ENCODE peak calls at places on chromosome 9, in four cellular contexts. R is fibroblast of lung, L is activated B cell treated with CpG ODN at 0.5 μM for 24 hours, Y is WTC11. F is an unnamed sample.

GRCh38 chr9:19229725-19230355 is 653 bp upstream of the DENND4C start:
- DNase-seq in R (no peak), L (peak; percentile 72), Y (peak; percentile 87), F (no peak)

GRCh38 chr9:125472926-125473701 is 211.5 kb downstream of the GAPVD1 start:
- DNase-seq in L (no peak), Y (peak; percentile 45), R (peak; percentile 97), F (peak; percentile 31)

GRCh38 chr9:78548666-78549065 is 251.7 kb downstream of the PSAT1 start:
- DNase-seq in L (no peak), R (no peak), Y (no peak), F (no peak)

GRCh38 chr9:68541568-68541967 is 885 bp upstream of the TMEM252 start:
- DNase-seq in R (no peak), L (no peak), Y (no peak), F (no peak)

GRCh38 chr9:73080110-73080683 is 71.5 kb upstream of the ANXA1 start:
- DNase-seq in Y (peak; percentile 27), L (no peak), R (no peak), F (no peak)

GRCh38 chr9:87651431-87651830 is 74.5 kb upstream of the CTSL start:
- DNase-seq in Y (no peak), R (no peak), L (no peak), F (no peak)

GRCh38 chr9:1536522-1537170 is 478.5 kb upstream of the SMARCA2 start:
- DNase-seq in L (no peak), Y (no peak), R (no peak), F (no peak)

GRCh38 chr9:80410106-80410505 is 838.3 kb downstream of the TLE4 start:
- DNase-seq in L (no peak), Y (peak; percentile 49), R (peak; percentile 38), F (peak; percentile 32)

GRCh38 chr9:15846611-15847010 is 293.8 kb downstream of the CCDC171 start:
- DNase-seq in L (no peak), R (no peak), Y (no peak), F (no peak)

GRCh38 chr9:107173422-107174180 is 109.5 kb upstream of the RAD23B start:
- DNase-seq in L (no peak), R (no peak), Y (no peak), F (no peak)

GRCh38 chr9:124769451-124770358 is 1.4 kb downstream of the NR6A1 start:
- DNase-seq in R (peak; percentile 39), Y (peak; percentile 52), L (peak; percentile 44), F (no peak)

GRCh38 chr9:34995288-34996060 is 5.9 kb downstream of the DNAJB5 start:
- DNase-seq in L (no peak), R (peak; percentile 35), Y (no peak), F (no peak)

GRCh38 chr9:4243877-4244812 is 55.7 kb downstream of the GLIS3 start:
- DNase-seq in R (no peak), L (no peak), Y (no peak), F (no peak)

GRCh38 chr9:70392850-70393249 is 21.6 kb downstream of the KLF9 start:
- DNase-seq in Y (no peak), L (no peak), R (peak; percentile 18), F (no peak)

GRCh38 chr9:37311938-37312730 is 110.4 kb upstream of the GRHPR start:
- DNase-seq in Y (no peak), R (peak; percentile 53), L (no peak), F (peak; percentile 55)

GRCh38 chr9:118896356-118897000 is 472.8 kb downstream of the BRINP1 start:
- DNase-seq in Y (no peak), R (no peak), L (no peak), F (no peak)

GRCh38 chr9:111622626-111623025 is 8.5 kb upstream of the DNAJC25 start:
- DNase-seq in L (no peak), Y (no peak), R (peak; percentile 93), F (no peak)

GRCh38 chr9:137618105-137619067 is at the start of gene EHMT1:
- DNase-seq in Y (peak; percentile 87), L (peak; percentile 98), R (peak; percentile 83), F (peak; percentile 52)

GRCh38 chr9:14538529-14538928 is 154.7 kb downstream of the ZDHHC21 start:
- DNase-seq in L (no peak), Y (no peak), R (no peak), F (no peak)

GRCh38 chr9:5355817-5356216 is 16.1 kb upstream of the RLN1 start:
- DNase-seq in L (no peak), Y (no peak), R (no peak), F (no peak)

GRCh38 chr9:129719135-129719534 is 33.7 kb downstream of the PTGES start:
- DNase-seq in R (no peak), L (no peak), Y (peak; percentile 83), F (no peak)

GRCh38 chr9:129718647-129719046 is 34.2 kb downstream of the PTGES start:
- DNase-seq in R (no peak), Y (no peak), L (no peak), F (no peak)

GRCh38 chr9:129720865-129721545 is 31.8 kb downstream of the PTGES start:
- DNase-seq in Y (no peak), R (no peak), L (no peak), F (no peak)

GRCh38 chr9:129717991-129718390 is 34.9 kb downstream of the PTGES start:
- DNase-seq in L (no peak), R (no peak), Y (no peak), F (no peak)

DNA sequence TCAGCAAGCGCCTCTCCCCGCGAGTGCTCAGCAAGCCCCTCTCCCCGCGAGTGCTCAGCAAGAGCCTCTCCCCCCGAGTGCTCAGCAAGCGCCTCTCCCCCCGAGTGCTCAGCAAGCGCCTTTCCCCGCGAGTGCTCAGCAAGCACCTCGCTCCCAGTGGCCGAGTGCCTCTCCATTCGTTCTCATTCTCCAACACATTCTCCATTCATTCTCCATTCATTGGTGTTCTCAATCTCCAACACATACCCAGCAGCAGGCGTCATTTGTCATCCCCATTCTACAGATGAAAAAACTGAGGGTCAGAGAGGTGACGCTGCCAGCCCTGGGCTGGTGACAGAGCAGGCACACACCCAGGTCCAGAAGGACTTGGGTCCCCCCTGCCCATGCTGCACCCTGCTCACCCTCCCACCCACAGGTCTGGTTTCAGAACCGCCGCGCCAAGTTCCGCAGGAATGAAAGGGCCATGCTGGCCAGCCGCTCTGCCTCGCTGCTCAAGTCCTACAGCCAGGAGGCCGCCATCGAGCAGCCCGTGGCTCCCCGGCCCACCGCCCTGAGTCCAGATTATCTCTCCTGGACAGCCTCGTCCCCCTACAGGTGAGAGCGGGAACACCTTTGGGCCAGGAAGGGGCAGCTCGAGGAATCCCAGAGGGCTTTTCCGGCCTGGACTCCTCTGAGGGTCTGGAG is 32.5 kb downstream of the PTGES start:
- DNase-seq in R (no peak), Y (peak; percentile 85), L (no peak), F (no peak)
- TF ChIP-seq CTCF in R (no peak), Y (peak; percentile 68), L (no peak), F (peak; percentile 46)

GRCh38 chr9:113410207-113411158 is at the start of the genes C9orf43 and POLE3:
- DNase-seq in L (peak; percentile 94), R (peak; percentile 96), Y (peak; percentile 90), F (peak; percentile 90)

GRCh38 chr9:113409481-113409880 is 994 bp downstream of the POLE3 start:
- DNase-seq in R (no peak), Y (no peak), L (no peak), F (no peak)

DNA sequence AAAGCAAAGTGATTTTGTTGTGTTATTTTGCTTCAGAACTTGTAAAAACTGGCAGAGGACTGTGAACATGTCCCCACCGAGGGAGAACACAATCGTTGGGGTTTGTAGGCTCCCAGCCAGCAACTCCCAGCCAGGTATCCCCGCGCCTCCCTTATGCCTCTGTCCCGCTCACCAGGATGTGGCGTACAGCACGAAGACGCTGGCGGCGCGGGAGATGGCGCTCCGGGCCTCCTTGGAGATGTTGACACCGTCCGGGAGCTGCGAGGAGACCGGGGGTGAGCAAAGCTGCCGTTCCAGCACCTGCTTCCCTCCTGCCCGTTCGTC is 630 bp downstream of the POLE3 start:
- DNase-seq in L (no peak), R (no peak), Y (no peak), F (no peak)
- TF ChIP-seq CTCF in L (no peak), R (no peak), Y (no peak), F (no peak)

GRCh38 chr9:90642570-90643539 is at the start of gene DIRAS2:
- DNase-seq in Y (peak; percentile 78), L (no peak), R (peak; percentile 65), F (no peak)
- TF ChIP-seq CTCF in Y (no peak), L (no peak), R (peak; percentile 53), F (peak; percentile 67)

GRCh38 chr9:89923961-89924504 is 319.2 kb downstream of the GADD45G start:
- DNase-seq in Y (no peak), L (no peak), R (peak; percentile 7), F (no peak)
- TF ChIP-seq CTCF in Y (peak; percentile 13), L (no peak), R (no peak), F (peak; percentile 31)

DNA sequence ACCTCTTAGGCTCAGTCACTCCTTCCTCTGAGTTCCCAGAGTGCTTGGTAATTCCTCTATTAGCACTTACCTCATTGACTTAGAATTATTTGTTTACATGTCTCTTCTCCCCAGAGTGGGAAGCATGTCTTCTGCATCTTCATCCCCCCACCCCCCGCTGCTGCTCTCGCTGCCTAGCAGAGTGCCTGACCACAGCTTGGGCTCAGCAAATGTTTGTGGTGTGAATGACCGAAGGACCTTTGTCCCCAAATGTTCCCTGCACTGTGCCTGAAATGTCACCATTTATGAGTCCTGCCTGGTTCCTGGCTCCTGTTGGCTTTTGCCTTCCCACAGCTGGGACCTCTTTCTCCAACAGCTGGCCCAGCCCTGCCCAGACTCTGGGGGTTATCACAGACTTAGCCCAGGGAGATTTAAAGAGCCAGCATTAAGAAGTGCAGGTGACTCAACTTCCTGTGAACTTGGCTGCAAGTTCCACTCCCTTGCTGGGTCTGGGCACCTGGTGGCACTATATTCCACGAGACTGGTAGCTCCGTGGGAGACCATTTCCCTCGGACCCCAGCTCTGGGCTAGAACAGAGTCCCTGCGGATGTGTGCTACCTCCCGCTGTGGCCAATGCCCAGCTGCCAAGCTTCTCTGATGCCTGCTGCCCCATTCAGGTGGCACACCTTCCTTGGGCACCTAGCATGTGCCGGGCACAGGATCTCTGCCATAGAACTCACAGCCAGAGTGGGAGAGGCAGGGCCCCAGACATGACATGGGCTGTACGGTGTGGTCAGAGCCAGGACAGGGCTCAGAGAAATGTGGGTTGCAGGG is 1.8 kb upstream of the HMCN2 start:
- DNase-seq in Y (no peak), L (no peak), R (no peak), F (no peak)
- TF ChIP-seq CTCF in Y (no peak), L (no peak), R (no peak), F (no peak)

DNA sequence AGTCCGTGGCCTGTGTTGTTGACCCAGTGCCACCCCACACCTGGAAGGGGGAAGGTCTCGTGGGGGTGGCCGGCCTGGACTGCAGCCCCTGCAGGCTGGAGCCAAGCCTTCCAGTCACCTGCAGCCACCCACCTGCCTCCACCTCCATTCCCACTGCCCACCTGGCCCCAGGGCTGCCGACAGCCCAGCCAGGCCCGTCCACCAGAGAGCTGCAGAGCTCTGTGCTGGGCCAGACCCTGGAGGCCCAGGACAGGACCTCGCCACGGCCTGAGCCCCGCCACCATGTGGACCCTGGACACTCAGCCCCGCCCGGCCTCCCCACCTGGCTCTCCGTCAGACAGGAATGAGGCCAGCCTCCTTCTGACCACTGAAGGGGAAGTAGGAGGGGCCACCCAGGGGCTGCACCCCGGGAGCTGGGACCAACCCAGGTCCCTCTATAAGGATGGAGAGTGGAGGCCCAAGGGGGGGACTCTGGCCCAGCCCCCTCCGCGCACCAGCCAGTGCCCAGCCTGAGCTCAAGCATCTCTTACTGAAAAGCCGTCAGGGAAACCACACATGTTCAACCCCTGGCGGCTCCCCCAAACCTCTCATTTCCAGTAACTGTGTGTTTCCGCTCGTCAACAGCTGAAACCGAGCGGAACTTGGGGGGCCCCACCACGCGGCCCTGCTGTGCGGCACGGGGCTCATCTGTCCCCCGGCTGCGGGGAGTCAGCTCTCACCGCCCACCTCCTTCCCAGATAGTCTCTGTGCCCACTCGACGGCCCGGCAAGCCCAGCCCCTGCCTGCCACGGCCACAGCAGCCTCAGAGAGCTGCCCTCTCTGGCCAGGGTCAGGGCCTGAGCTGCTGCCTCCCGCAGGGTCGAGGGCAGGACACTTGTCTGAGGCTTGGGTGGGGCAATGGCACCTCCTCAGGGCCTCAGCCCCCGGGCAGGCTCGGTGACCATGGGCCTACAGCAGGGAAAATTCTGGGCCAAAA is 12.8 kb downstream of the NOTCH1 start:
- DNase-seq in Y (no peak), L (no peak), R (no peak), F (no peak)
- TF ChIP-seq CTCF in Y (no peak), L (no peak), R (no peak), F (no peak)